ENCODE peak calls at places on chromosomes 16 and 17, in seven cellular contexts. Z is HFF-Myc, H is thoracic aorta, U is lung, L is uterus, N is fibroblast of mammary gland, G is PC-9. J is an unnamed sample.

GRCh38 chr17:44989552-44990138 is 21.5 kb upstream of the C1QL1 start:
- DNase-seq in H (no peak), N (no peak), L (no peak), U (no peak), Z (no peak), G (no peak), J (no peak)

GRCh38 chr17:74045608-74046007 is 157.9 kb upstream of the RPL38 start:
- DNase-seq in L (no peak), U (no peak), H (no peak), Z (no peak), G (peak; percentile 7), N (no peak), J (no peak)

GRCh38 chr17:72600934-72601333 is 480.1 kb downstream of the SOX9 start:
- DNase-seq in L (no peak), Z (no peak), H (no peak), U (no peak), G (no peak), N (peak; percentile 44), J (no peak)

GRCh38 chr17:63364387-63364786 is 81.7 kb downstream of the CYB561 start:
- DNase-seq in H (no peak), U (no peak), L (no peak), Z (no peak), G (no peak), N (peak; percentile 76), J (no peak)

GRCh38 chr17:2948721-2949468 is 114.5 kb downstream of the OR1D5 start:
- DNase-seq in U (no peak), N (no peak), H (no peak), Z (no peak), L (no peak), G (no peak), J (no peak)

GRCh38 chr16:49010879-49011278 is 270.8 kb downstream of the CBLN1 start:
- DNase-seq in N (no peak), U (no peak), L (no peak), H (no peak), G (no peak), Z (no peak), J (no peak)

GRCh38 chr17:33682622-33683021 is 389.5 kb upstream of the ASIC2 start:
- DNase-seq in H (no peak), U (no peak), Z (no peak), L (no peak), N (no peak), G (no peak), J (no peak)

GRCh38 chr16:58306327-58306726 is 11.5 kb upstream of the PRSS54 start:
- DNase-seq in U (no peak), G (peak; percentile 28), L (no peak), Z (no peak), N (peak; percentile 53), H (no peak), J (no peak)

GRCh38 chr16:143456-143855 is 5.0 kb upstream of the NPRL3 start:
- DNase-seq in G (no peak), U (no peak), H (no peak), L (no peak), Z (no peak), N (no peak), J (no peak)

GRCh38 chr16:11359370-11359769 is 14.1 kb downstream of the RMI2 start:
- DNase-seq in H (no peak), L (no peak), N (peak; percentile 63), U (peak; percentile 57), G (peak; percentile 95), Z (no peak), J (no peak)

GRCh38 chr16:28925386-28926228 is 569 bp upstream of the RABEP2 start:
- DNase-seq in U (peak; percentile 78), H (peak; percentile 31), G (peak; percentile 91), L (peak; percentile 77), Z (peak; percentile 57), N (peak; percentile 77), J (peak; percentile 85)

GRCh38 chr17:47232465-47232864 is 21.2 kb upstream of the ITGB3 start:
- DNase-seq in N (no peak), Z (no peak), U (no peak), G (no peak), H (no peak), L (no peak), J (no peak)

GRCh38 chr17:6831662-6832263 is at the start of gene TEKT1:
- DNase-seq in H (peak; percentile 15), G (peak; percentile 85), L (peak; percentile 38), U (peak; percentile 87), Z (peak; percentile 26), N (peak; percentile 74), J (peak; percentile 74)

DNA sequence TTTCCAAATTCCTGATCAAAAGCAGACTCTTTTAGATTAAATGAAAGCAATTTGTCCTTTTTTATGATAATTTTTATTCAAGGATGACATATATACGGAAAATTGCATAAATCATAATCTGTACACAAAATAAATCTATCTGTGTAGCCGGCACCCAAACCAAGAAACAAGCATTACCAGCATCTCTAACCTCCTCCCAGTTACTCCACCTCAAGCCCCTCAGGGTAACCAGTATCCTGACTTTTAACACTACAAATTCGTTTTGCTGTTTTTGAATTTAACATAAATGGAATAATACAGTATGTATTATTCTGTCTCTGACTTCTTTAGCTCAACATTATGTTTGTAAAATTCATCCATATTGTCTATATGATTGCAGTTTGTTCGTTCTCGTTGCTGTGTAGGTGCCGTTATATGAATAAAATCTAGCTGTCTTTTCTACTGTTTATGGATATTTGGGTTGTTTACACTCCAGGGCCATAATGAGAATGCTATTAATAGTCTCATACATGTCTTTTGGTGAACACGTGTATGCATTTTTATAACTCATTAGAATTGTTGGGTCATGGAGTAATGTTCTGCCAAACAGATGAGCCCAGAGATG is 1.0 kb downstream of the TEKT1 start:
- DNase-seq in Z (no peak), L (no peak), H (no peak), N (no peak), G (no peak), U (no peak), J (no peak)
- H3K4me3 ChIP-seq in Z (no peak overlapping the region), L (no peak overlapping the region), H (no peak overlapping the region), N (no peak overlapping the region), G (no peak overlapping the region), U (no peak overlapping the region), J (no peak overlapping the region)

GRCh38 chr16:89712476-89712805 is 8.3 kb downstream of the VPS9D1 start:
- DNase-seq in H (no peak), N (no peak), U (no peak), G (no peak), L (no peak), Z (no peak), J (no peak)

GRCh38 chr16:89711601-89712475 is 8.9 kb downstream of the VPS9D1 start:
- DNase-seq in Z (no peak), L (no peak), H (no peak), U (peak; percentile 46), N (peak; percentile 66), G (peak; percentile 72), J (no peak)

GRCh38 chr16:89709716-89710480 is 8.4 kb upstream of the SPATA2L start:
- DNase-seq in U (no peak), H (no peak), G (no peak), N (no peak), Z (no peak), L (no peak), J (no peak)

GRCh38 chr16:89709166-89709565 is 7.7 kb upstream of the SPATA2L start:
- DNase-seq in H (no peak), L (no peak), U (no peak), N (no peak), G (no peak), Z (no peak), J (no peak)

DNA sequence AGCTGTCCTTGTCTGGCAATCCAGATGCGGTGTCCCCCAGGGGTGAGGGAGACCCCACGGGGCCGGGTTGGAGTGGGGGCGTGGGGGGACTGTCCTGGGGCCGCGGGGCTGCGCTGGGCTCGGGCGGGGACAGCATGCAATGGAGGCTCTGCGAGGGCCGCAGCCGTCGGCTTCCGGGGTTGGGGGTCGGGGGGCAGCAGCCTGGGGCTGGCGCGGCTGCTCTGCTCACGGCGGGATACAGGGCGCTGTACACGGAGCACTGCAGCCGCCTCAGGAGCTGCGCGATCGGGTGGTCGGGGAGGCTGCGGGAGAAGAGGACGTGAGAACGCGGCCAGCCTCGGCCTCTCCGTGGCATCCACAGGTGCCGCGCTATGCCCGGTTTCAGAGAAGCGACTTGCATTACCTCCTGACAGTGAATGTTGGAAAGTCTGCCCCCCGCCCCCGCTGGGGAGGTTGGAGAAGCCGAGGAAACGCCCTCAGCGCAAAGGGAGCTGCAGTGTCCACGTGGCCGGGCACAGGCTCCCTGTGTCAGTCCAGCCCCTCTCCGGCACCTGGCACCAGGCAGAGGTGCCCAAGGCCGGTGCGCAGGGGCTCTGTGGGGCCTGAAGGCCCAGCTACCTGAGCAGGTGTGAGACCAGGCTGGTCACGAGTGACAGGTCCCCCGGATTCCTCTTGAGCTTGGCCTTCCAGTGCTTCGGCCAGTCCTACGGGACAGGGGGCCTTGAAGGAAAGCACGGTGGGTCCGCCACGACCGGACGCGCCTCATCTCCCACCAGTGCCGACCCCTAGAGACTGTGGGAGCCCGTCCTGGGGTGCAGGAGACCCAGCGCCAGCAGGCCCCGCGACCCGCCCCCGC is 9.4 kb upstream of the SPATA2L start:
- DNase-seq in Z (no peak), G (no peak), H (no peak), U (no peak), N (no peak), L (no peak), J (no peak)
- H3K4me3 ChIP-seq in Z (no peak overlapping the region), G (no peak overlapping the region), H (no peak overlapping the region), U (no peak overlapping the region), N (no peak overlapping the region), L (no peak overlapping the region), J (no peak overlapping the region)

GRCh38 chr16:31216116-31216469 is 842 bp downstream of the PYDC1 start:
- DNase-seq in G (no peak), Z (no peak), U (no peak), N (no peak), H (no peak), L (no peak), J (no peak)
- H3K4me3 ChIP-seq in G (peak overlapping the region; percentile 60), Z (no peak overlapping the region), U (no peak overlapping the region), N (no peak overlapping the region), H (peak overlapping the region; percentile 73), L (no peak overlapping the region), J (no peak overlapping the region)

DNA sequence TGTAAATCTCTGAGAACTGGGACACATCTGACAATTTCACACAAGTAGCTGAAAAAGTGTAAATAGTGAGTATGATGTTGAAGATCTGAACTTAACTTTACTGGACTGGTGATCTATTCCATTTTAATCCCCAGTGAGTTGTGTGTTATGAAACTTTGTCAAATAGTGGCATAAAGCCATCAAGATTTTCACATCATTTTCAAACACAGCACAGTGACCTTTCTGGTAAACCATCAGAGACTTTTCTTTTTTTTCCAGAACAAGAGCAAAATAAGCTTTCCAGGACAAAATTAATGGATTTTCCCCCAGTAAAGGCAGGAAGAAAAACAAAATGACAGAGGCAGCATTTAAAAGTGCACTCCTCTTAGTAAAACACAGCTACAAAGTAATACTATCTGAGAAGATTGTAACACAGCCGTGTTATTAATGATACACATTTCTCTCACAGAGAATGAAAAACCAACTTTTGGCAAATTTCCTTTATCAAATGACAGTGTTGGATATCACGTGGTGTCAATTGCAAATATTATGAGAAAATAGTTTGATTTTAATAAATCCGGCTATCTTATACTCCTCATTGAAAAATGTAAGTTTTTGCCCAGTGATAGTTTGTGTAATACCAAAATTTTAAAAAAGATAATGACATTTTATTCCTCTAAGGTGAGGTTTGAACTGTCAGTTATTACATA is 16.8 kb upstream of the COL1A1 start:
- DNase-seq in H (no peak), U (no peak), L (no peak), N (peak; percentile 75), G (no peak), Z (no peak), J (no peak)
- H3K4me3 ChIP-seq in H (no peak overlapping the region), U (no peak overlapping the region), L (no peak overlapping the region), N (no peak overlapping the region), G (no peak overlapping the region), Z (no peak overlapping the region), J (no peak overlapping the region)